ENCODE peak calls at places on chromosomes 2 and 18, in eight cellular contexts. One of them, this sample, is unnamed.
A peak's percentile ranks its signal among the peaks of the same experiment; 100 is the strongest.

GRCh38 chr2:120316071-120316470 is 29.9 kb upstream of the INHBB start:
- DNase-seq in HTR-8/SVneo: no peak
- DNase-seq in stimulated activated CD8-positive, alpha-beta memory T cell treated with anti-CD3 and anti-CD28 coated beads, Interleukin-4, amount 100 ng/mL, for 24 hours: no peak
- DNase-seq in sigmoid colon: no peak
- DNase-seq in HAP-1: no peak
- DNase-seq in HuH-7: no peak
- DNase-seq in NCI-H2171: no peak
- DNase-seq in stimulated activated naive CD4-positive, alpha-beta T cell: no peak
- DNase-seq in this sample: peak; percentile 59

GRCh38 chr18:11154369-11154982 is 5.1 kb upstream of the PIEZO2 start:
- DNase-seq in HTR-8/SVneo: peak; percentile 35
- DNase-seq in stimulated activated CD8-positive, alpha-beta memory T cell treated with anti-CD3 and anti-CD28 coated beads, Interleukin-4, amount 100 ng/mL, for 24 hours: no peak
- DNase-seq in sigmoid colon: no peak
- DNase-seq in HAP-1: no peak
- DNase-seq in HuH-7: peak; percentile 89
- DNase-seq in NCI-H2171: peak; percentile 29
- DNase-seq in stimulated activated naive CD4-positive, alpha-beta T cell: no peak
- DNase-seq in this sample: no peak

GRCh38 chr18:57819671-57820460 is 16.8 kb upstream of the ATP8B1 start:
- DNase-seq in HTR-8/SVneo: peak; percentile 52
- DNase-seq in stimulated activated CD8-positive, alpha-beta memory T cell treated with anti-CD3 and anti-CD28 coated beads, Interleukin-4, amount 100 ng/mL, for 24 hours: no peak
- DNase-seq in sigmoid colon: no peak
- DNase-seq in HAP-1: no peak
- DNase-seq in HuH-7: peak; percentile 22
- DNase-seq in NCI-H2171: peak; percentile 32
- DNase-seq in stimulated activated naive CD4-positive, alpha-beta T cell: no peak
- DNase-seq in this sample: peak; percentile 79

GRCh38 chr2:170106441-170106840 is 71.5 kb upstream of the MYO3B start:
- DNase-seq in HTR-8/SVneo: no peak
- DNase-seq in stimulated activated CD8-positive, alpha-beta memory T cell treated with anti-CD3 and anti-CD28 coated beads, Interleukin-4, amount 100 ng/mL, for 24 hours: no peak
- DNase-seq in sigmoid colon: no peak
- DNase-seq in HAP-1: no peak
- DNase-seq in HuH-7: no peak
- DNase-seq in NCI-H2171: no peak
- DNase-seq in stimulated activated naive CD4-positive, alpha-beta T cell: no peak
- DNase-seq in this sample: no peak

GRCh38 chr18:59810183-59810582 is 89.6 kb upstream of the PMAIP1 start:
- DNase-seq in HTR-8/SVneo: no peak
- DNase-seq in stimulated activated CD8-positive, alpha-beta memory T cell treated with anti-CD3 and anti-CD28 coated beads, Interleukin-4, amount 100 ng/mL, for 24 hours: no peak
- DNase-seq in sigmoid colon: no peak
- DNase-seq in HAP-1: no peak
- DNase-seq in HuH-7: no peak
- DNase-seq in NCI-H2171: no peak
- DNase-seq in stimulated activated naive CD4-positive, alpha-beta T cell: no peak
- DNase-seq in this sample: no peak

GRCh38 chr2:241391892-241392665 is 36.0 kb downstream of the FARP2 start:
- DNase-seq in HTR-8/SVneo: peak; percentile 11
- DNase-seq in stimulated activated CD8-positive, alpha-beta memory T cell treated with anti-CD3 and anti-CD28 coated beads, Interleukin-4, amount 100 ng/mL, for 24 hours: no peak
- DNase-seq in sigmoid colon: no peak
- DNase-seq in HAP-1: peak; percentile 32
- DNase-seq in HuH-7: peak; percentile 46
- DNase-seq in NCI-H2171: no peak
- DNase-seq in stimulated activated naive CD4-positive, alpha-beta T cell: peak; percentile 25
- DNase-seq in this sample: no peak

GRCh38 chr2:120826716-120827410 is 91.2 kb downstream of the GLI2 start:
- DNase-seq in HTR-8/SVneo: no peak
- DNase-seq in stimulated activated CD8-positive, alpha-beta memory T cell treated with anti-CD3 and anti-CD28 coated beads, Interleukin-4, amount 100 ng/mL, for 24 hours: no peak
- DNase-seq in sigmoid colon: peak; percentile 83
- DNase-seq in HAP-1: no peak
- DNase-seq in HuH-7: no peak
- DNase-seq in NCI-H2171: no peak
- DNase-seq in stimulated activated naive CD4-positive, alpha-beta T cell: no peak
- DNase-seq in this sample: peak; percentile 62

GRCh38 chr2:71889991-71890684 is 257.5 kb downstream of the CYP26B1 start:
- DNase-seq in HTR-8/SVneo: no peak
- DNase-seq in stimulated activated CD8-positive, alpha-beta memory T cell treated with anti-CD3 and anti-CD28 coated beads, Interleukin-4, amount 100 ng/mL, for 24 hours: no peak
- DNase-seq in sigmoid colon: no peak
- DNase-seq in HAP-1: no peak
- DNase-seq in HuH-7: no peak
- DNase-seq in NCI-H2171: no peak
- DNase-seq in stimulated activated naive CD4-positive, alpha-beta T cell: no peak
- DNase-seq in this sample: no peak

GRCh38 chr2:145749556-145749955 is 1229.6 kb upstream of the ZEB2 start:
- DNase-seq in HTR-8/SVneo: no peak
- DNase-seq in stimulated activated CD8-positive, alpha-beta memory T cell treated with anti-CD3 and anti-CD28 coated beads, Interleukin-4, amount 100 ng/mL, for 24 hours: no peak
- DNase-seq in sigmoid colon: no peak
- DNase-seq in HAP-1: no peak
- DNase-seq in HuH-7: no peak
- DNase-seq in NCI-H2171: no peak
- DNase-seq in stimulated activated naive CD4-positive, alpha-beta T cell: no peak
- DNase-seq in this sample: no peak